ENCODE peak calls at places on chromosomes 12 and 14, in seven cellular contexts. One of them, this sample, is unnamed.

GRCh38 chr14:103887557-103888115 is 40.3 kb upstream of the PPP1R13B start:
- DNase-seq in mesendoderm: no peak
- DNase-seq in neuronal stem cell: no peak
- DNase-seq in H9: no peak
- DNase-seq in H1: no peak
- DNase-seq in IMR-90: no peak
- DNase-seq in mesenchymal stem cell: no peak
- DNase-seq in this sample: no peak

GRCh38 chr12:25155031-25155576 is 39.9 kb downstream of the DNAI7 start:
- DNase-seq in H9: no peak
- DNase-seq in mesenchymal stem cell: peak
- DNase-seq in neuronal stem cell: peak
- DNase-seq in H1: no peak
- DNase-seq in IMR-90: peak
- DNase-seq in mesendoderm: peak
- DNase-seq in this sample: peak

GRCh38 chr12:4047441-4047840 is 174.2 kb upstream of the PARP11 start:
- DNase-seq in neuronal stem cell: no peak
- DNase-seq in H9: no peak
- DNase-seq in H1: peak
- DNase-seq in mesenchymal stem cell: no peak
- DNase-seq in IMR-90: no peak
- DNase-seq in mesendoderm: no peak
- DNase-seq in this sample: no peak

GRCh38 chr14:60753264-60754126 is 18.9 kb downstream of the MNAT1 start:
- DNase-seq in IMR-90: peak
- DNase-seq in H9: no peak
- DNase-seq in H1: no peak
- DNase-seq in neuronal stem cell: no peak
- DNase-seq in mesenchymal stem cell: no peak
- DNase-seq in mesendoderm: no peak
- DNase-seq in this sample: peak

GRCh38 chr12:46372131-46372851 is at the start of gene SLC38A2:
- DNase-seq in neuronal stem cell: peak
- DNase-seq in IMR-90: peak
- DNase-seq in H9: peak
- DNase-seq in mesendoderm: peak
- DNase-seq in mesenchymal stem cell: peak
- DNase-seq in H1: no peak
- DNase-seq in this sample: peak

GRCh38 chr12:45130881-45131281 is 80.0 kb upstream of the DBX2 start:
- DNase-seq in neuronal stem cell: peak
- DNase-seq in mesenchymal stem cell: peak
- DNase-seq in IMR-90: peak
- DNase-seq in mesendoderm: peak
- DNase-seq in H9: peak
- DNase-seq in H1: peak
- DNase-seq in this sample: peak

GRCh38 chr14:50823763-50824636 is 7.0 kb downstream of the NIN start:
- DNase-seq in H1: no peak
- DNase-seq in mesendoderm: peak
- DNase-seq in neuronal stem cell: no peak
- DNase-seq in mesenchymal stem cell: no peak
- DNase-seq in IMR-90: no peak
- DNase-seq in H9: no peak
- DNase-seq in this sample: no peak

GRCh38 chr12:89821901-89822300 is 113.3 kb upstream of the ATP2B1 start:
- DNase-seq in mesenchymal stem cell: no peak
- DNase-seq in neuronal stem cell: no peak
- DNase-seq in mesendoderm: no peak
- DNase-seq in H1: no peak
- DNase-seq in IMR-90: no peak
- DNase-seq in H9: no peak
- DNase-seq in this sample: no peak

GRCh38 chr12:44053550-44054243 is 217.8 kb downstream of the TMEM117 start:
- DNase-seq in neuronal stem cell: no peak
- DNase-seq in mesendoderm: no peak
- DNase-seq in IMR-90: peak
- DNase-seq in H1: no peak
- DNase-seq in mesenchymal stem cell: no peak
- DNase-seq in H9: no peak
- DNase-seq in this sample: no peak

GRCh38 chr14:105070760-105071137 is 5.5 kb upstream of the GPR132 start:
- DNase-seq in mesendoderm: no peak
- DNase-seq in H9: no peak
- DNase-seq in mesenchymal stem cell: no peak
- DNase-seq in neuronal stem cell: no peak
- DNase-seq in IMR-90: no peak
- DNase-seq in H1: no peak
- DNase-seq in this sample: no peak

GRCh38 chr12:109592905-109593272 is 19.3 kb downstream of the MVK start:
- DNase-seq in H1: no peak
- DNase-seq in mesendoderm: no peak
- DNase-seq in H9: no peak
- DNase-seq in neuronal stem cell: no peak
- DNase-seq in IMR-90: no peak
- DNase-seq in mesenchymal stem cell: no peak
- DNase-seq in this sample: no peak

GRCh38 chr12:66103011-66103913 is 27.3 kb downstream of the LLPH start:
- DNase-seq in H9: peak
- DNase-seq in IMR-90: peak
- DNase-seq in H1: peak
- DNase-seq in mesendoderm: peak
- DNase-seq in mesenchymal stem cell: no peak
- DNase-seq in neuronal stem cell: no peak
- DNase-seq in this sample: peak

GRCh38 chr12:18578191-18578590 is 159.6 kb downstream of the PLCZ1 start:
- DNase-seq in neuronal stem cell: no peak
- DNase-seq in mesendoderm: no peak
- DNase-seq in mesenchymal stem cell: peak
- DNase-seq in IMR-90: peak
- DNase-seq in H1: no peak
- DNase-seq in H9: no peak
- DNase-seq in this sample: peak

GRCh38 chr12:95143784-95144205 is 70.4 kb upstream of the NR2C1 start:
- DNase-seq in H1: no peak
- DNase-seq in IMR-90: peak
- DNase-seq in mesendoderm: peak
- DNase-seq in H9: no peak
- DNase-seq in neuronal stem cell: no peak
- DNase-seq in mesenchymal stem cell: peak
- DNase-seq in this sample: no peak

GRCh38 chr12:132359971-132360370 is 30.6 kb upstream of the GALNT9 start:
- DNase-seq in H1: no peak
- DNase-seq in IMR-90: no peak
- DNase-seq in mesenchymal stem cell: no peak
- DNase-seq in mesendoderm: no peak
- DNase-seq in neuronal stem cell: no peak
- DNase-seq in H9: no peak
- DNase-seq in this sample: no peak

DNA sequence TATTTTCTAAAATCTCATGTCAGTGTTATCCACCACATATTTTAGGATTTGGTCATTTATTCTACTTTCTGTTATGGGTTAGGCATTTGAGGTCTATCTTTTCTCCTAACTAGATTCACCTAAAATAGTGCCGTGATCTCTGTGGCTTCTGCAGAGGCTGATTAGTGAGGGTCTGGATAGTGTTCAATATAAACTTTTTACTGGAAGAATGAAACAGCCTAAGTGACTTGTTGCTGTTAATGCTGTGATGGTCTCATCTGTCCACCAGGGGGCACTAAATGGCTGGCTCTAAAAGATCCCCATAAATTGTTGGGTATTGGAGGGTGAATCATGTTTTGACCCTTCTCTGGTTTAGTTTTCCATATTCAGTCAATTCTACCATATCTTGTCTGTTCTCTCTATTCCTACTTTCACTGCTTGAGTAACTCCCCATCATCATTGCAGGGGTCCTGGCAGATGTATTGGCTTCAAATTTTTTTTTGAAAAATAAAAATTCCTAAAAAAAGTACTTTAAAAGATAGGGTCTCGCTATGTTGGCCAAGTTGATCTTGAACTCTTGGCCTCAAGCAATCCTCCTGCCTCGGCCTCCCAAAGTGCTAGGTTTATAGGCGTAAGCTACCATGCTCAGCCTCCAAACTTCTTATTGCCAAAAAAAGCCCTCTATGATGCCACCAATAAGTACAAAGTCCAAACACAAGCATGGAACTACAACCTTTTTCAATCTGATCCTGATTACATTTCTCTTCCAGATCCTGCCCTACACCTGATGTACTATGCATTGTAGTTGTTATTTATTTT is 6.9 kb downstream of the PABPN1 start:
- DNase-seq in mesendoderm: peak
- DNase-seq in H1: peak
- DNase-seq in H9: peak
- DNase-seq in mesenchymal stem cell: peak
- DNase-seq in neuronal stem cell: peak
- DNase-seq in IMR-90: peak
- DNase-seq in this sample: peak
- H2AK5ac ChIP-seq in mesendoderm: no peak
- H2AK5ac ChIP-seq in H1: no peak
- H2AK5ac ChIP-seq in H9: no peak
- H2AK5ac ChIP-seq in mesenchymal stem cell: no peak
- H2AK5ac ChIP-seq in neuronal stem cell: no peak
- H2AK5ac ChIP-seq in IMR-90: no peak
- H2AK5ac ChIP-seq in this sample: no peak

DNA sequence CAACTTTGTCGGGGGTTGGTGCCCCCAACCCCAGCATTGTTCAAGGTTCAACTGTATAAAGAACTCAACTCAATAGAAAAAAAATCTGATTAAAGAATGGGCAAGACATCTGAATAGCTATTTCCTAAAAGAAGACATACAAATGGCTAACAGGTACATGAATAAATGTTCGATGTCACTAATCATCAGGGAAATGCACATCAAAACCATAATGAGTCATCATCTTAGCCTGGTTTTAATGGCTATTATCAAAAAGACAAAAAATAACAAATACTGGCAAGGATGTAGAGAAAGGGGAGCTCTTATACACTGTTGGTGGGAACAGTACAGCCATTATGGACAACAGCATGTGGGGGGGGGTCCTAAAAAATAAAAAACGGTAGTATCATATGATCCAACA is 28.7 kb downstream of the NPAS3 start:
- DNase-seq in mesendoderm: no peak
- DNase-seq in IMR-90: no peak
- DNase-seq in H1: no peak
- DNase-seq in mesenchymal stem cell: no peak
- DNase-seq in H9: no peak
- DNase-seq in neuronal stem cell: no peak
- DNase-seq in this sample: no peak
- H4K8ac ChIP-seq in mesendoderm: no peak
- H4K8ac ChIP-seq in IMR-90: no peak
- H4K8ac ChIP-seq in H1: no peak
- H4K8ac ChIP-seq in mesenchymal stem cell: no peak
- H4K8ac ChIP-seq in H9: no peak
- H4K8ac ChIP-seq in neuronal stem cell: no peak
- H4K8ac ChIP-seq in this sample: no peak

DNA sequence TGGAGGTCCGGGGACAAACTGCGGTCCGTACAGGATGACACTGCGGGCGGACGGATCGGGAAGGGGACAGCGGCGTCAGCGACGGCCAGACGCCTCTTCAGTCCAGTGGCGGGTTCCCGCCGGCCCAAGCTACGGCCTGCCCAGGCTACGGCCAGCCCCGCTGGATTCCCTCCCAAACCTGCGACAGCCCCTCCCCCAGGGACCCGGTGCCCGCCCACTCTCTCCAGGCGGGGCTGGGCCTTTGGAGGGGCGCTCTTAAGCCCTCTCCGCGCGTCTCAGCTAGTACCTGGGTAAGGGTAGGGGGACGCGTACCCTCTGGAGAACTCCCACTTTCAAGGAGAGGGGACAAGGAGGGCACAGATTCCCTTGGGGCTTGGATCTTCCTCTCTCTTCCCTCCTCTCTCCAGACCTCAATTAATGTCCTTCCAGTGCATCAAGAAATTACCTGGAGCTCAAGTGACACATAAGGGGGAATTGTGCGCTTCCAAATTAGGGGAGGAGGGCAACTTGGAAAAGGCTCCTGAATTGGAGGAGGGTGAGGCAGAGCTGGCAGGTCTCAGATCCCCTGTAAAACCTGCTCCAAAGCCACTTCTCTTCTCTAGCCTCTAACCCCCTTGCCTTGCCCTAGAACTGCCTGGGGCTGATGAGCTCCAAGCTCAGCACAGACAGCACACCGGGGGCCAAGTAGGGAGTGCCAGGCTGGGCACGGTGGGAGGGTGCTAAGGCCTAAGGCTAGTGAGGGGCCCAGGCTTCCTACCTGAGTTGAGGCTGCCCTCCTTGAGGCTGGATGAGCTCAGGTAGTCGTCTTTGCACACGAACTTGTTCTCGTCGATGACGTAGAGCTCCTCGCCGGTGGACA is 3.1 kb downstream of the LHX5 start:
- DNase-seq in H9: peak
- DNase-seq in mesenchymal stem cell: no peak
- DNase-seq in IMR-90: no peak
- DNase-seq in mesendoderm: no peak
- DNase-seq in neuronal stem cell: peak
- DNase-seq in H1: peak
- DNase-seq in this sample: no peak
- H3K4me2 ChIP-seq in H9: peak
- H3K4me2 ChIP-seq in mesenchymal stem cell: no peak
- H3K4me2 ChIP-seq in IMR-90: no peak
- H3K4me2 ChIP-seq in mesendoderm: peak
- H3K4me2 ChIP-seq in neuronal stem cell: peak
- H3K4me2 ChIP-seq in H1: peak
- H3K4me2 ChIP-seq in this sample: peak

DNA sequence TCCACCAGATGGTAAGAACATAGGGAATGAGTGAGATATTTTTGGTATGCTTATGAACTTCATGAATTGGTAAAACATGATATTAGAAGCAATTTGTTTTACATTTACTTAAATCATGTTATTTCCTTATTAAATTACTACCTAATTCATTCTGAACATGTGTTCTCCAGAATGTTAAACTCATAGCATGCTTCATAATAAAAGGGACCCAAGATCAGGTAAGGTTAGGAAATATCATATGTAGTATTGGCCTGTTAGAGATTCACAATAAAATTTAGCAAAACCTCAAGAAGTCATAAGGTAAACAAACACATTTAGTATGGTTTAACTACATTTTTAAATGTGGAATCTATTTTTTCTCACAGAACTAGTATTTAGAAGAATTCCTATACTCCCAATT is 28.2 kb downstream of the PTPRQ start:
- DNase-seq in mesenchymal stem cell: no peak
- DNase-seq in H9: no peak
- DNase-seq in neuronal stem cell: no peak
- DNase-seq in mesendoderm: no peak
- DNase-seq in IMR-90: peak
- DNase-seq in H1: no peak
- DNase-seq in this sample: no peak
- H2AK5ac ChIP-seq in mesenchymal stem cell: no peak
- H2AK5ac ChIP-seq in H9: no peak
- H2AK5ac ChIP-seq in neuronal stem cell: no peak
- H2AK5ac ChIP-seq in mesendoderm: no peak
- H2AK5ac ChIP-seq in IMR-90: no peak
- H2AK5ac ChIP-seq in H1: no peak
- H2AK5ac ChIP-seq in this sample: no peak

DNA sequence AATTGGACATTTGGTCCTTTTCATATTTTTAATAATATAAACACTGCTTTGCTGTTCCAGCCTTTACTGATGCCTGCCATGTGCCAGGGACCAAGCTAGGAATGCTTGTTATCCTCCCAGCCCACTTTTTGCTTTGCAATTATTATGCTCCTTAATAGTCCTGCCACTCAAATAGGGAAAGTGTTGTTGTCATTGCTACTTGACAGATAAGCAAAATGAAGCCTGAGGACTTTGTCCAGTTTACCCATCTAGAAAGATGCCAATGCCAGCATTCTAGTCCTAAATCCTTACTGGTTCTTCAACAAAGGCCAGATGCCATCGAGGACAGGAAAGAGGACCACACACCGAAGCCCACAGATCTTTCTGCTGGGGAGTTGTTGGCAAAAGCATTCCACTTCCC is 246.5 kb downstream of the EMP1 start:
- DNase-seq in H1: no peak
- DNase-seq in H9: no peak
- DNase-seq in IMR-90: no peak
- DNase-seq in mesendoderm: no peak
- DNase-seq in neuronal stem cell: no peak
- DNase-seq in mesenchymal stem cell: no peak
- DNase-seq in this sample: no peak
- H4K8ac ChIP-seq in H1: no peak
- H4K8ac ChIP-seq in H9: no peak
- H4K8ac ChIP-seq in IMR-90: no peak
- H4K8ac ChIP-seq in mesendoderm: no peak
- H4K8ac ChIP-seq in neuronal stem cell: no peak
- H4K8ac ChIP-seq in mesenchymal stem cell: no peak
- H4K8ac ChIP-seq in this sample: no peak

This sample was measured in trophoblast cell.